ENCODE peak calls at places on chromosomes 1 and 21, in eight cellular contexts. One of them, this sample, is unnamed.
A peak's percentile ranks its signal among the peaks of the same experiment; 100 is the strongest.

GRCh38 chr1:185917646-185918045 is 183.5 kb downstream of the HMCN1 start:
- DNase-seq in H9: peak; percentile 56
- DNase-seq in substantia nigra: no peak
- DNase-seq in ELF-1: peak; percentile 54
- DNase-seq in HEK293T: peak; percentile 34
- DNase-seq in cardiac fibroblast: peak; percentile 71
- DNase-seq in fibroblast of the conjunctiva: no peak
- DNase-seq in AML-193: no peak
- DNase-seq in this sample: no peak

GRCh38 chr1:195325181-195325580 is 1283.1 kb downstream of the KCNT2 start:
- DNase-seq in H9: no peak
- DNase-seq in substantia nigra: no peak
- DNase-seq in ELF-1: no peak
- DNase-seq in HEK293T: no peak
- DNase-seq in cardiac fibroblast: no peak
- DNase-seq in fibroblast of the conjunctiva: no peak
- DNase-seq in AML-193: no peak
- DNase-seq in this sample: no peak

GRCh38 chr1:221832617-221833016 is 90.7 kb upstream of the DUSP10 start:
- DNase-seq in H9: no peak
- DNase-seq in substantia nigra: no peak
- DNase-seq in ELF-1: no peak
- DNase-seq in HEK293T: no peak
- DNase-seq in cardiac fibroblast: no peak
- DNase-seq in fibroblast of the conjunctiva: no peak
- DNase-seq in AML-193: no peak
- DNase-seq in this sample: peak; percentile 81

GRCh38 chr1:47189844-47190562 is at the start of gene PDZK1IP1:
- DNase-seq in H9: peak; percentile 47
- DNase-seq in substantia nigra: peak; percentile 56
- DNase-seq in ELF-1: peak; percentile 67
- DNase-seq in HEK293T: no peak
- DNase-seq in cardiac fibroblast: peak; percentile 85
- DNase-seq in fibroblast of the conjunctiva: peak; percentile 35
- DNase-seq in AML-193: no peak
- DNase-seq in this sample: peak; percentile 89

GRCh38 chr1:203465943-203466342 is 9.7 kb upstream of the PRELP start:
- DNase-seq in H9: no peak
- DNase-seq in substantia nigra: peak; percentile 22
- DNase-seq in ELF-1: peak; percentile 89
- DNase-seq in HEK293T: no peak
- DNase-seq in cardiac fibroblast: peak; percentile 31
- DNase-seq in fibroblast of the conjunctiva: no peak
- DNase-seq in AML-193: no peak
- DNase-seq in this sample: peak; percentile 92

GRCh38 chr1:47755368-47755990 is 241.7 kb downstream of the TRABD2B start:
- DNase-seq in H9: peak; percentile 77
- DNase-seq in substantia nigra: no peak
- DNase-seq in ELF-1: peak; percentile 80
- DNase-seq in HEK293T: peak; percentile 62
- DNase-seq in cardiac fibroblast: no peak
- DNase-seq in fibroblast of the conjunctiva: no peak
- DNase-seq in AML-193: peak; percentile 2
- DNase-seq in this sample: no peak

GRCh38 chr1:89989791-89990190 is 5.1 kb upstream of the ZNF326 start:
- DNase-seq in H9: no peak
- DNase-seq in substantia nigra: no peak
- DNase-seq in ELF-1: no peak
- DNase-seq in HEK293T: no peak
- DNase-seq in cardiac fibroblast: no peak
- DNase-seq in fibroblast of the conjunctiva: no peak
- DNase-seq in AML-193: no peak
- DNase-seq in this sample: no peak

GRCh38 chr1:11783556-11783955 is 21.6 kb downstream of the C1orf167 start:
- DNase-seq in H9: no peak
- DNase-seq in substantia nigra: no peak
- DNase-seq in ELF-1: no peak
- DNase-seq in HEK293T: no peak
- DNase-seq in cardiac fibroblast: no peak
- DNase-seq in fibroblast of the conjunctiva: no peak
- DNase-seq in AML-193: no peak
- DNase-seq in this sample: no peak

GRCh38 chr1:215543191-215543606 is 23.9 kb upstream of the KCTD3 start:
- DNase-seq in H9: no peak
- DNase-seq in substantia nigra: no peak
- DNase-seq in ELF-1: no peak
- DNase-seq in HEK293T: no peak
- DNase-seq in cardiac fibroblast: peak; percentile 87
- DNase-seq in fibroblast of the conjunctiva: no peak
- DNase-seq in AML-193: peak; percentile 80
- DNase-seq in this sample: no peak

GRCh38 chr1:239562095-239562494 is 175.7 kb downstream of the CHRM3 start:
- DNase-seq in H9: no peak
- DNase-seq in substantia nigra: no peak
- DNase-seq in ELF-1: no peak
- DNase-seq in HEK293T: no peak
- DNase-seq in cardiac fibroblast: no peak
- DNase-seq in fibroblast of the conjunctiva: no peak
- DNase-seq in AML-193: no peak
- DNase-seq in this sample: no peak

GRCh38 chr21:46326110-46326703 is 2.3 kb downstream of the PCNT start:
- DNase-seq in H9: no peak
- DNase-seq in substantia nigra: no peak
- DNase-seq in ELF-1: no peak
- DNase-seq in HEK293T: no peak
- DNase-seq in cardiac fibroblast: no peak
- DNase-seq in fibroblast of the conjunctiva: no peak
- DNase-seq in AML-193: no peak
- DNase-seq in this sample: no peak

GRCh38 chr1:160550572-160551034 is 27.5 kb upstream of the SLAMF6 start:
- DNase-seq in H9: peak; percentile 68
- DNase-seq in substantia nigra: no peak
- DNase-seq in ELF-1: peak; percentile 24
- DNase-seq in HEK293T: no peak
- DNase-seq in cardiac fibroblast: no peak
- DNase-seq in fibroblast of the conjunctiva: no peak
- DNase-seq in AML-193: peak; percentile 27
- DNase-seq in this sample: no peak

This sample was measured in sigmoid colon.